ENCODE peak calls at places on chromosomes 3 and 15, in eight cellular contexts. Q is heart right ventricle, U is A549, X is psoas muscle, R is GM23338, J is BJ, D is dorsolateral prefrontal cortex, V is kidney. C is an unnamed sample.

GRCh38 chr3:130786306-130786705 is 39.7 kb upstream of the PIK3R4 start:
- DNase-seq in Q (no peak), U (no peak), X (no peak), R (no peak), J (no peak), D (no peak), V (no peak), C (no peak)

GRCh38 chr15:65081758-65082157 is 5.2 kb downstream of the KBTBD13 start:
- DNase-seq in Q (no peak), U (no peak), X (no peak), R (no peak), J (no peak), D (no peak), V (no peak), C (no peak)

GRCh38 chr3:111845996-111846395 is 13.1 kb upstream of the PHLDB2 start:
- DNase-seq in Q (no peak), U (no peak), X (no peak), R (no peak), J (no peak), D (no peak), V (no peak), C (peak)

GRCh38 chr3:32487781-32488526 is 14.7 kb downstream of the CMTM6 start:
- DNase-seq in Q (no peak), U (no peak), X (no peak), R (no peak), J (no peak), D (no peak), V (no peak), C (no peak)

GRCh38 chr15:90710436-90710835 is 6.7 kb upstream of the BLM start:
- DNase-seq in Q (no peak), U (peak), X (no peak), R (peak), J (no peak), D (no peak), V (no peak), C (peak)

GRCh38 chr15:77419050-77419835 is 661 bp downstream of the PEAK1 start:
- DNase-seq in Q (peak), U (peak), X (peak), R (peak), J (no peak), D (peak), V (peak), C (peak)

GRCh38 chr3:130658666-130659065 is 88.0 kb downstream of the PIK3R4 start:
- DNase-seq in Q (no peak), U (no peak), X (no peak), R (no peak), J (peak), D (no peak), V (no peak), C (peak)

GRCh38 chr3:127938800-127939199 is 23.8 kb downstream of the KBTBD12 start:
- DNase-seq in Q (no peak), U (no peak), X (no peak), R (no peak), J (no peak), D (no peak), V (no peak), C (no peak)

GRCh38 chr15:83282859-83283812 is 1.3 kb downstream of the BNC1 start:
- DNase-seq in Q (peak), U (no peak), X (peak), R (peak), J (no peak), D (no peak), V (peak), C (peak)

GRCh38 chr15:60338810-60339209 is 59.0 kb downstream of the ANXA2 start:
- DNase-seq in Q (no peak), U (no peak), X (no peak), R (no peak), J (no peak), D (no peak), V (no peak), C (no peak)

GRCh38 chr3:23174426-23175039 is 28.6 kb upstream of the UBE2E2 start:
- DNase-seq in Q (peak), U (no peak), X (no peak), R (peak), J (no peak), D (no peak), V (no peak), C (no peak)

GRCh38 chr3:108662141-108662738 is 72.7 kb downstream of the DZIP3 start:
- DNase-seq in Q (no peak), U (peak), X (no peak), R (peak), J (peak), D (no peak), V (no peak), C (peak)

GRCh38 chr15:47504624-47505256 is 212.6 kb upstream of the SEMA6D start:
- DNase-seq in Q (no peak), U (no peak), X (no peak), R (no peak), J (no peak), D (no peak), V (no peak), C (no peak)

GRCh38 chr3:52002768-52003167 is 7.1 kb upstream of the RPL29 start:
- DNase-seq in Q (peak), U (no peak), X (peak), R (no peak), J (no peak), D (no peak), V (no peak), C (no peak)

GRCh38 chr15:27250223-27250622 is 279.2 kb downstream of the GABRG3 start:
- DNase-seq in Q (no peak), U (peak), X (no peak), R (no peak), J (no peak), D (no peak), V (no peak), C (no peak)

GRCh38 chr3:148459931-148460513 is 237.7 kb upstream of the AGTR1 start:
- DNase-seq in Q (no peak), U (peak), X (no peak), R (peak), J (no peak), D (no peak), V (no peak), C (peak)

GRCh38 chr15:78012643-78013077 is 64.9 kb downstream of the TBC1D2B start:
- DNase-seq in Q (no peak), U (peak), X (no peak), R (no peak), J (no peak), D (no peak), V (no peak), C (no peak)

GRCh38 chr15:57866149-57866736 is 159.7 kb downstream of the POLR2M start:
- DNase-seq in Q (peak), U (peak), X (peak), R (peak), J (no peak), D (no peak), V (peak), C (peak)

GRCh38 chr3:136858381-136858780 is 3.6 kb upstream of the NCK1 start:
- DNase-seq in Q (no peak), U (no peak), X (no peak), R (no peak), J (no peak), D (no peak), V (no peak), C (no peak)

GRCh38 chr3:124520970-124521369 is 209.3 kb upstream of the UMPS start:
- DNase-seq in Q (no peak), U (peak), X (no peak), R (no peak), J (no peak), D (no peak), V (no peak), C (no peak)

GRCh38 chr3:71101014-71101413 is 482.5 kb downstream of the FOXP1 start:
- DNase-seq in Q (no peak), U (peak), X (no peak), R (no peak), J (no peak), D (no peak), V (no peak), C (peak)

GRCh38 chr15:63708141-63708772 is 111.1 kb downstream of the FBXL22 start:
- DNase-seq in Q (no peak), U (no peak), X (no peak), R (no peak), J (no peak), D (no peak), V (no peak), C (no peak)

GRCh38 chr15:77702211-77702957 is 69.7 kb upstream of the LINGO1 start:
- DNase-seq in Q (no peak), U (peak), X (no peak), R (peak), J (no peak), D (no peak), V (no peak), C (peak)

GRCh38 chr15:66472176-66472999 is 25.2 kb downstream of the SNAPC5 start:
- DNase-seq in Q (no peak), U (no peak), X (no peak), R (no peak), J (no peak), D (no peak), V (no peak), C (peak)

GRCh38 chr15:101027273-101027901 is 108.2 kb downstream of the LRRK1 start:
- DNase-seq in Q (no peak), U (no peak), X (no peak), R (no peak), J (no peak), D (peak), V (peak), C (no peak)

GRCh38 chr3:129316121-129317013 is 37.7 kb downstream of the HMCES start:
- DNase-seq in Q (peak), U (peak), X (peak), R (peak), J (no peak), D (peak), V (peak), C (peak)

GRCh38 chr15:65470866-65471265 is 46.6 kb downstream of the DPP8 start:
- DNase-seq in Q (no peak), U (no peak), X (no peak), R (no peak), J (no peak), D (no peak), V (no peak), C (peak)

DNA sequence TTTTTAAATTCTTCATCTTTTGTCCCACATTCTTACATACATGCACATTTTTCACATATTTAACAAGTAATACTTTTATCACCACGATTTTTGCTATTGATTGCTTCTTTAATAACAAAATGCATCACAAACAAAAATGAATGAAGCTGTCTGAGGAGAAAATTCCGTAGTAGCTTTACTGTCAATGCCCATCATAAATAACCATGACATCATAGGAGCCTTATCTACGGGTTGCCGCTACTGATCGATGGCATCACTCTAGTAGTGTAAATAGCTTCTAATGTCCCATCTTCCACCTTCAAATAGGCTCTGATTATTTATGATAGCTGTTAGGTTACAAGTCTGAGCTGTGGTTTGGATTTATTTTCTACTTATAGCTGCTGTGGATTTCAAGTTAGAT is 323.5 kb downstream of the MECOM start:
- DNase-seq in Q (no peak), U (no peak), X (no peak), R (no peak), J (no peak), D (no peak), V (no peak), C (no peak)
- H3K4me3 ChIP-seq in Q (no peak), U (no peak), X (no peak), R (no peak), J (no peak), D (no peak), V (no peak), C (no peak)

DNA sequence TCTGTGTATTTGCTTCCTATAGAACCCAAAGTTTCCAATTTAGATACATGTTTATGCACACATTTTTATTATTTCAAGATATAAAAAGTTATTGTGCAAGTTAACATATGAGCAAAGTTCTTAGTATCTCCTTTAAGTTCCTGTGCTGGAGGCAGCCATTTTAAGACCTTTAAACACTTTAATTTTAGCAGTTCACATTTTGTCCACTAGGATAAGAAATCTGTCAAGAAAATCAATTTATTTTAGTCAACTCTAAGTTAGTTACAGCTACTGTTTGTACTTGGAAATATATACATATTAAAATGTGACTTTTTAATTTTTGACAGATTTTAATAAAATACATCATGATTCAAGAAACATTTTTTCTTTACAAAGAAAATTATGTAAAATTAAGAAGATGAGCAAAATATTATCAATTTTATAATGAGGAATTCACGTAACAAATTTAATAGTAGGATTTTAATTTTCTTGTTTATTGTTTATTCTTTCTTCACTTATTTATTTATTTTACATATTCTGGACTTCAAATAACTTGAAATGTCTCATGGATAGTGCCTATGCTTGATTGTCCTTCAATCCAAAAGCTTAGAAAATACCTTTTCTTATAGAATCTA is 402.6 kb upstream of the GBE1 start:
- DNase-seq in Q (no peak), U (peak), X (no peak), R (peak), J (no peak), D (no peak), V (no peak), C (peak)
- TF ChIP-seq CTCF in Q (peak), U (no peak), X (peak), R (no peak), J (peak), D (no peak), V (no peak), C (peak)

GRCh38 chr3:98763814-98764691 is 913 bp downstream of the ST3GAL6 start:
- DNase-seq in Q (no peak), U (no peak), X (no peak), R (no peak), J (no peak), D (no peak), V (no peak), C (no peak)
- H3K4me3 ChIP-seq in Q (no peak), U (no peak), X (peak), R (no peak), J (no peak), D (no peak), V (no peak), C (no peak)

GRCh38 chr3:43883729-43884396 is 193.1 kb downstream of the ABHD5 start:
- DNase-seq in Q (no peak), U (no peak), X (no peak), R (no peak), J (no peak), D (no peak), V (no peak), C (no peak)

GRCh38 chr3:43874290-43874689 is 183.6 kb downstream of the ABHD5 start:
- DNase-seq in Q (no peak), U (no peak), X (no peak), R (no peak), J (no peak), D (no peak), V (no peak), C (peak)

GRCh38 chr3:43876648-43877047 is 185.9 kb downstream of the ABHD5 start:
- DNase-seq in Q (no peak), U (no peak), X (no peak), R (no peak), J (no peak), D (no peak), V (no peak), C (no peak)

GRCh38 chr3:43882976-43883680 is 192.4 kb downstream of the ABHD5 start:
- DNase-seq in Q (no peak), U (no peak), X (no peak), R (no peak), J (no peak), D (no peak), V (no peak), C (no peak)

GRCh38 chr3:43879166-43879565 is 188.4 kb downstream of the ABHD5 start:
- DNase-seq in Q (no peak), U (peak), X (no peak), R (peak), J (no peak), D (no peak), V (no peak), C (peak)
- TF ChIP-seq CTCF in Q (peak), U (peak), X (no peak), R (peak), J (peak), D (no peak), V (peak), C (peak)

GRCh38 chr3:40876496-40876895 is 322.8 kb upstream of the CTNNB1 start:
- DNase-seq in Q (no peak), U (no peak), X (no peak), R (no peak), J (no peak), D (no peak), V (no peak), C (no peak)
- H3K4me3 ChIP-seq in Q (no peak), U (no peak), X (no peak), R (no peak), J (no peak), D (no peak), V (no peak), C (no peak)

GRCh38 chr3:152466784-152467183 is 198.1 kb downstream of the MBNL1 start:
- DNase-seq in Q (no peak), U (peak), X (no peak), R (peak), J (peak), D (no peak), V (no peak), C (peak)
- TF ChIP-seq CTCF in Q (peak), U (peak), X (peak), R (peak), J (peak), D (no peak), V (peak), C (peak)

GRCh38 chr3:126201168-126201567 is 20.8 kb upstream of the ALDH1L1 start:
- DNase-seq in Q (no peak), U (no peak), X (no peak), R (no peak), J (peak), D (no peak), V (no peak), C (no peak)
- H3K4me3 ChIP-seq in Q (no peak), U (no peak), X (no peak), R (no peak), J (no peak), D (no peak), V (no peak), C (no peak)